ENCODE peak calls at places on chromosome 10, in four cellular contexts. X is MM.1S, P is mesendoderm, V is fibroblast of lung. Z is an unnamed sample.
A peak's percentile ranks its signal among the peaks of the same experiment; 100 is the strongest.

GRCh38 chr10:81863771-81864170 is 11.2 kb upstream of the NRG3 start:
- DNase-seq in P (no peak), X (no peak), V (no peak), Z (no peak)

GRCh38 chr10:35412900-35413491 is 76.7 kb downstream of the CCNY start:
- DNase-seq in P (peak; percentile 37), X (no peak), V (no peak), Z (no peak)

GRCh38 chr10:94065344-94065743 is 71.6 kb downstream of the PLCE1 start:
- DNase-seq in V (no peak), X (no peak), P (no peak), Z (no peak)

GRCh38 chr10:77486511-77486910 is 151.1 kb downstream of the KCNMA1 start:
- DNase-seq in P (no peak), V (no peak), X (no peak), Z (no peak)

GRCh38 chr10:59287587-59287986 is 74.8 kb downstream of the FAM13C start:
- DNase-seq in V (no peak), X (no peak), P (no peak), Z (no peak)

GRCh38 chr10:5265139-5265538 is 68.5 kb downstream of the AKR1C4 start:
- DNase-seq in P (no peak), X (no peak), V (no peak), Z (no peak)

GRCh38 chr10:6603142-6604125 is 23.4 kb upstream of the PRKCQ start:
- DNase-seq in P (no peak), V (no peak), X (no peak), Z (no peak)

GRCh38 chr10:8006274-8006999 is 48.1 kb upstream of the GATA3 start:
- DNase-seq in X (no peak), P (no peak), V (no peak), Z (no peak)

GRCh38 chr10:15451137-15452094 is 80.3 kb upstream of the FAM171A1 start:
- DNase-seq in P (no peak), X (no peak), V (no peak), Z (no peak)

GRCh38 chr10:100020161-100020882 is 10.6 kb upstream of the DNMBP start:
- DNase-seq in V (no peak), P (no peak), X (peak; percentile 48), Z (no peak)

GRCh38 chr10:73873843-73874215 is 526 bp downstream of the CAMK2G start:
- DNase-seq in P (no peak), X (peak; percentile 6), V (no peak), Z (no peak)

GRCh38 chr10:50739618-50740350 is at the start of gene ASAH2B:
- DNase-seq in P (peak; percentile 90), X (peak; percentile 74), V (peak; percentile 81), Z (no peak)

GRCh38 chr10:112919721-112920120 is 30.3 kb upstream of the TCF7L2 start:
- DNase-seq in X (no peak), V (peak; percentile 48), P (peak; percentile 64), Z (no peak)

GRCh38 chr10:98217793-98218192 is 50.2 kb downstream of the LOXL4 start:
- DNase-seq in X (no peak), V (no peak), P (no peak), Z (no peak)

GRCh38 chr10:95860486-95861040 is 47.2 kb upstream of the CC2D2B start:
- DNase-seq in V (no peak), P (peak; percentile 43), X (no peak), Z (no peak)

GRCh38 chr10:93762979-93763391 is 5.2 kb downstream of the LGI1 start:
- DNase-seq in V (no peak), X (peak; percentile 17), P (no peak), Z (no peak)

GRCh38 chr10:110861930-110862677 is 9.6 kb upstream of the PDCD4 start:
- DNase-seq in P (no peak), X (no peak), V (no peak), Z (no peak)

GRCh38 chr10:95818010-95818409 is 62.0 kb downstream of the ENTPD1 start:
- DNase-seq in X (no peak), P (no peak), V (no peak), Z (no peak)

GRCh38 chr10:70508912-70509366 is 30.4 kb downstream of the PALD1 start:
- DNase-seq in V (peak; percentile 42), X (peak; percentile 84), P (peak; percentile 43), Z (no peak)

GRCh38 chr10:8229153-8229552 is 174.7 kb downstream of the GATA3 start:
- DNase-seq in X (peak; percentile 70), P (no peak), V (no peak), Z (no peak)

GRCh38 chr10:7146189-7146588 is 264.6 kb downstream of the SFMBT2 start:
- DNase-seq in V (no peak), P (no peak), X (no peak), Z (no peak)

GRCh38 chr10:88379575-88379974 is 203.5 kb downstream of the RNLS start:
- DNase-seq in P (no peak), V (peak; percentile 65), X (no peak), Z (no peak)

GRCh38 chr10:124592736-124593430 is 131.3 kb downstream of the LHPP start:
- DNase-seq in X (no peak), P (no peak), V (no peak), Z (no peak)

GRCh38 chr10:113103131-113103830 is 153.2 kb downstream of the TCF7L2 start:
- DNase-seq in V (no peak), P (no peak), X (no peak), Z (no peak)

GRCh38 chr10:68302871-68303270 is 29.0 kb upstream of the HNRNPH3 start:
- DNase-seq in V (no peak), X (no peak), P (no peak), Z (no peak)

GRCh38 chr10:34781709-34782108 is 33.4 kb downstream of the PARD3 start:
- DNase-seq in P (no peak), X (peak; percentile 91), V (no peak), Z (no peak)

GRCh38 chr10:5493698-5494097 is 5.7 kb downstream of the CALML5 start:
- DNase-seq in V (no peak), X (no peak), P (no peak), Z (no peak)

GRCh38 chr10:63494951-63495350 is 26.2 kb upstream of the REEP3 start:
- DNase-seq in X (no peak), P (peak; percentile 75), V (no peak), Z (no peak)

GRCh38 chr10:69472544-69472943 is 21.3 kb downstream of the TSPAN15 start:
- DNase-seq in P (no peak), X (no peak), V (no peak), Z (no peak)

DNA sequence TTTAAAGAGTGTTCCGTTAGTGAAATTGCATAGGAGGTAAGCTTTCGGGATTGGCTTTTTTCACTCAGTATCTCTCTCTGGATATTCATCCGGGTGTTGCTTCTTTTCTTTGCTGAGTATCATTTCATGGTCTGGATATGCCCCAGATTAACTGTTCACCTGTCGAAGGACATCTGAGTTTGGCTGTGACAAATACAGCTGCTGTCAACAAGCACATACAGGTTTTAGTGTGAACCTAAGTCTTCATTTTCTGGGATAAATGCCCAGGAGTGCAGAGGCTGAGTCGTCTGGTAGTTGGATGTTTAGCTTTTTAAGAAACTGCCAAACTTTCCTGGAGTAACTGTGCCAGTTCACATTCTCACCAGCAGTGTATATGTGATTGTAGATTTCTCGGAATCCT is 5.6 kb downstream of the DOCK1 start:
- DNase-seq in P (no peak), V (no peak), X (no peak), Z (no peak)
- H3K9ac ChIP-seq in P (no peak overlapping the region), V (no peak overlapping the region), X (no peak overlapping the region), Z (no peak overlapping the region)

DNA sequence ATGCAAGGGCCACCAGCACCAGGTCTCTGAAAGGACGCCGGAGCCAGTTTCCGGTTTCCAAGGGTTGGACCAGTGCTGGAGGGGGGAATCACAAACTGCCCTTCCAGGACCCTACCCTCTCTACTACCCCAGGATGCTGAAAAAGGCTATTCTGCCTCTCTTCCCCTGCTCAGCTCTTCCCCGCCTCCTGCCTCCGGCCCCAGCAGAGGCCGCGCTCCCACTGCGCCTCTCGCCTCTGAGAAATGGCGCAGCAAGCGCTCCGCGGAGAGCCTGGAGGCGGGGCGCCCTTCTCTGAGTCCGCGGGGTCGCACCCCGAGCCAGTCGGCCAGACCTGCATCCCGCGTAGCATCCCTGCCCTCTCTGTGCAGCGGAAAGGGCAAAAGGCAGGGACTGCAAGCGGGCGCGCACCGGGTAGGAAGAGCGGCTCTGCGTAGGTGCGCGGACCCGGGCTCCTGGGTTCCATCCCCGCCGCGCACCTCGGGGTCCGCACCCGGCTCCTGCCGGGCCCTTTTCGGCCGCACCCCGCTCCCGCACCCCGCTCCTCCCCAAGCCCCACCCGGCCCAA is 476 bp upstream of the RET start:
- DNase-seq in P (peak; percentile 40), V (no peak), X (no peak), Z (no peak)
- H3K4me3 ChIP-seq in P (peak overlapping the region; percentile 41), V (no peak overlapping the region), X (no peak overlapping the region), Z (no peak overlapping the region)

DNA sequence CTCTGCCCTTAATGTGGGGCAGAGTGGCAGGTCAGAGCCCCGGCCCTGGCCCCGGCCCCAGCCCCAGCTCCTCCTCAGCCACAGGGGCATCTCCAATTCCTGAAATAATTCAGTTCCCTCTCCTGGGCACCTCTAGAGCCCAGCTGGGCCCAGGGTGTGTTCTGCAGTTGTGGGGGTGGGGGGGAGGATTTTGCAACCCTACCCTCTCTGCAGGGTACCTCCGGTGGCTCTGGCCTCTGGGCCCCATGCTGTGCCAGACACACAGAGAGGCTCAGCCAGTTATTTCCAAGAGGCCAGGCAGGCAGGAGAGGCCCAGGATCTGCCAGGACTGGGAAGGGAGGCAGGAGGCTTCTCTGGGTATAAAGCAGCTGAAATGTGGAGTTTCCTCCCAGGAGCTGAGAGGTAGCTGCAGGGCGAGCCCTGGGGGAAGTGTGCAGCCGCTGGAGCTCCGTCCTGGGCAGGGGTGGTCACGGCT is 47.9 kb downstream of the PWWP2B start:
- DNase-seq in P (peak; percentile 71), X (no peak), V (no peak), Z (no peak)
- H3K9ac ChIP-seq in P (peak overlapping the region; percentile 56), X (no peak overlapping the region), V (no peak overlapping the region), Z (no peak overlapping the region)

DNA sequence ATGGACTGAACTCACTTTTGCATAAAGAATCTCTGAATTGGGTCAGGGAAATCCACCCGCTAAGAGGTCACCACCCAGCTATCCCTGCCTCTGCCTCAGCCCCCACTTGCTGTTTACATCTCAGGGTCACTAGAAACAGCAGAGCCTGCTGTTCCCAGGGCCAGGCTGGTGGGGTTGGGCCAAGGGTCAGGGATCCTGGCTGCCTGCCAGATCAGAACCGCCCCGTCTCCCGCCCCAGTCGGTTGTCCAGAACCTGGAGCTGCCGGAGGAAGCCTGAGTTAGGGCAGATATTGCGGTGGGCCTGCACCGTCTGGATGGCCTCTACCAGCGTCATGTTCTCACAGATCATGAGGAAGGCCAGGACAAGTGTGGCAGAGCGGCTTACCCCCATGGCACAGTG is 17.0 kb upstream of the SAMD8 start:
- DNase-seq in V (no peak), P (no peak), X (no peak), Z (no peak)
- H3K4me3 ChIP-seq in V (no peak overlapping the region), P (no peak overlapping the region), X (no peak overlapping the region), Z (no peak overlapping the region)

DNA sequence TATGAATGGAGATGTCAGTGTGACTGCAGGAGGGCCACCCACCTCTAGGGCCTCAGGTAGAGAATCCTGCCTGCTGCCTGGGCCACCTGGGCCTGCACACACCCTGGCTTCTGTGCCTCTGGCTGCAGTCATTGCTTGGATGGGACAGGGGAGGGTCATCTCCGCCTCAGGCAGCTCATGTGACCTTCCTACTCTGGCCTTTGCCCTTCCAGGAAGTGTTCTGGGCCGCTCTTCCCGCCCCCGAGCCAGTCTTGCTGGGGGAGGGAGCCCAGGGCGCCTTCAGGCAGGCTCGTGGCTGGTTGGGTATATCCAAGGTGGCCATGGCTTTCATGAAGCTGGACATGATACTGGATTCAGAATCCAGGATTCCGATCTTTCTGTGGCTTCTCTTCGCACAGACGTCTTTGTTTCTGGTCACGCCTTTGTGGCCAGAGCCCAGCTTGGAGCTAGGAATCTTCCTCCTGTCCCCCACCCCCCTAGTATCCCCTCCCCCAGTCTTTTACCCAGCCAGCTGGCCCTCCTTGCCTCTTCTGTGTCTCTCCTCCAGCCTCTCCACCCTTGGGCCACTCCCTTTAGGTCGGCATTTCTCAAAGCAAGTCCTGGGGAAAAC is 119.5 kb downstream of the ZMIZ1 start:
- DNase-seq in X (no peak), P (peak; percentile 69), V (no peak), Z (no peak)
- H3K9ac ChIP-seq in X (no peak overlapping the region), P (no peak overlapping the region), V (no peak overlapping the region), Z (no peak overlapping the region)

Z was measured in SK-N-MC.